ENCODE peak calls at places on chromosome X, in six cellular contexts. T, X, R, V, A and N are unnamed samples.

GRCh38 chrX:12327836-12328235 is 189.6 kb downstream of the FRMPD4 start:
- DNase-seq in X (no peak), R (no peak), V (no peak), A (no peak), T (no peak), N (no peak)

GRCh38 chrX:47217121-47217851 is 1.2 kb upstream of the CDK16 start:
- DNase-seq in A (peak; percentile 35), R (no peak), X (no peak), T (no peak), V (peak; percentile 47), N (no peak)

GRCh38 chrX:96987228-96987627 is 103.5 kb downstream of the RPA4 start:
- DNase-seq in X (no peak), R (no peak), A (no peak), T (no peak), V (no peak), N (no peak)

GRCh38 chrX:40166582-40166981 is 68.8 kb upstream of the BCOR start:
- DNase-seq in A (no peak), X (no peak), V (no peak), R (no peak), T (peak; percentile 80), N (no peak)

GRCh38 chrX:71487814-71488213 is 45.1 kb upstream of the OGT start:
- DNase-seq in R (no peak), X (no peak), V (no peak), T (no peak), A (no peak), N (no peak)

GRCh38 chrX:103396186-103396585 is 19.8 kb downstream of the BEX3 start:
- DNase-seq in R (no peak), T (no peak), X (no peak), A (no peak), V (no peak), N (no peak)

GRCh38 chrX:103483720-103484119 is 35.6 kb downstream of the RAB40A start:
- DNase-seq in T (no peak), X (no peak), V (no peak), A (no peak), R (no peak), N (no peak)

GRCh38 chrX:114500622-114501021 is 83.3 kb upstream of the HTR2C start:
- DNase-seq in X (no peak), R (no peak), V (no peak), T (no peak), A (no peak), N (no peak)

GRCh38 chrX:139134316-139134715 is 396.2 kb upstream of the F9 start:
- DNase-seq in V (no peak), X (no peak), R (no peak), T (no peak), A (no peak), N (no peak)

GRCh38 chrX:27674491-27674890 is 84.3 kb downstream of the DCAF8L2 start:
- DNase-seq in T (no peak), V (no peak), R (no peak), X (no peak), A (no peak), N (no peak)

GRCh38 chrX:78329486-78329885 is 2.1 kb upstream of the CYSLTR1 start:
- DNase-seq in A (no peak), V (no peak), R (no peak), T (no peak), X (no peak), N (no peak)

GRCh38 chrX:20711366-20711765 is 444.7 kb upstream of the RPS6KA3 start:
- DNase-seq in R (no peak), T (no peak), A (no peak), V (no peak), X (no peak), N (no peak)

GRCh38 chrX:56947695-56948094 is 47.6 kb downstream of the SPIN3 start:
- DNase-seq in A (no peak), V (no peak), R (no peak), X (no peak), T (no peak), N (no peak)

GRCh38 chrX:15854080-15854655 is 445 bp downstream of the AP1S2 start:
- DNase-seq in V (no peak), R (no peak), T (peak; percentile 55), A (peak; percentile 38), X (no peak), N (no peak)

GRCh38 chrX:53239474-53239873 is 14.5 kb upstream of the KDM5C start:
- DNase-seq in X (no peak), A (peak; percentile 37), V (no peak), R (no peak), T (peak; percentile 26), N (no peak)

GRCh38 chrX:17706676-17707075 is 30.6 kb upstream of the SCML1 start:
- DNase-seq in T (no peak), A (no peak), R (no peak), V (no peak), X (no peak), N (no peak)

GRCh38 chrX:85922821-85923220 is 124.5 kb downstream of the CHM start:
- DNase-seq in T (no peak), R (no peak), V (no peak), A (no peak), X (no peak), N (no peak)

GRCh38 chrX:106894978-106895452 is 8.1 kb downstream of the RIPPLY1 start:
- DNase-seq in X (no peak), V (no peak), A (no peak), T (no peak), R (no peak), N (no peak)